ENCODE peak calls at places on chromosomes 11 and 22, in four cellular contexts. X is cardiac muscle cell, O is gastrocnemius medialis, Y is aorta. Z is an unnamed sample.

GRCh38 chr22:32341122-32341740 is 16.4 kb upstream of the RFPL3 start:
- DNase-seq in X (no peak), O (no peak), Y (no peak), Z (peak; percentile 10)

GRCh38 chr11:43952401-43953342 is 10.2 kb downstream of the C11orf96 start:
- DNase-seq in X (no peak), O (no peak), Y (no peak), Z (no peak)

GRCh38 chr11:78961938-78962701 is 387.5 kb upstream of the NARS2 start:
- DNase-seq in X (peak; percentile 67), O (no peak), Y (peak; percentile 56), Z (peak; percentile 18)

GRCh38 chr11:47552086-47552580 is 799 bp downstream of the CELF1 start:
- DNase-seq in X (peak; percentile 66), O (peak; percentile 44), Y (no peak), Z (no peak)

GRCh38 chr11:130738618-130739017 is 177.7 kb downstream of the SNX19 start:
- DNase-seq in X (peak; percentile 25), O (no peak), Y (no peak), Z (no peak)

GRCh38 chr11:130583866-130584265 is 135.4 kb downstream of the ADAMTS15 start:
- DNase-seq in X (no peak), O (no peak), Y (no peak), Z (no peak)

GRCh38 chr22:27987557-27987956 is 68.5 kb upstream of the PITPNB start:
- DNase-seq in X (peak; percentile 84), O (no peak), Y (no peak), Z (peak; percentile 56)

GRCh38 chr11:107482234-107482633 is 24.6 kb upstream of the CWF19L2 start:
- DNase-seq in X (no peak), O (no peak), Y (no peak), Z (no peak)

GRCh38 chr11:67303989-67304411 is 670 bp downstream of the SSH3 start:
- DNase-seq in X (peak; percentile 21), O (peak; percentile 13), Y (no peak), Z (no peak)

GRCh38 chr11:30741039-30741550 is 154.9 kb upstream of the MPPED2 start:
- DNase-seq in X (no peak), O (peak; percentile 34), Y (no peak), Z (peak; percentile 35)

GRCh38 chr22:39240841-39241631 is 3.7 kb downstream of the PDGFB start:
- DNase-seq in X (no peak), O (peak; percentile 80), Y (peak; percentile 83), Z (no peak)

GRCh38 chr11:16410479-16410878 is 54.1 kb upstream of the SOX6 start:
- DNase-seq in X (no peak), O (peak; percentile 13), Y (no peak), Z (peak; percentile 57)

GRCh38 chr11:27227744-27228143 is 135.3 kb downstream of the CCDC34 start:
- DNase-seq in X (no peak), O (no peak), Y (no peak), Z (no peak)

GRCh38 chr11:42407379-42407778 is 904.4 kb upstream of the API5 start:
- DNase-seq in X (peak; percentile 40), O (no peak), Y (no peak), Z (no peak)

GRCh38 chr22:43883012-43883661 is 8.7 kb downstream of the PNPLA5 start:
- DNase-seq in X (peak; percentile 66), O (peak; percentile 3), Y (peak; percentile 49), Z (peak; percentile 26)

GRCh38 chr11:17952487-17952886 is 60.4 kb downstream of the SERGEF start:
- DNase-seq in X (no peak), O (no peak), Y (no peak), Z (no peak)

GRCh38 chr11:122721964-122722266 is 66.4 kb downstream of the UBASH3B start:
- DNase-seq in X (peak; percentile 69), O (no peak), Y (no peak), Z (no peak)

GRCh38 chr11:20155683-20156279 is 4.5 kb downstream of the DBX1 start:
- DNase-seq in X (no peak), O (no peak), Y (no peak), Z (no peak)

GRCh38 chr22:21622624-21623401 is 7.0 kb downstream of the YDJC start:
- DNase-seq in X (no peak), O (no peak), Y (no peak), Z (no peak)

GRCh38 chr11:127931811-127932210 is 655.5 kb downstream of the ETS1 start:
- DNase-seq in X (no peak), O (no peak), Y (no peak), Z (no peak)

GRCh38 chr11:104191124-104191523 is 27.2 kb upstream of the PDGFD start:
- DNase-seq in X (peak; percentile 35), O (no peak), Y (no peak), Z (no peak)

GRCh38 chr11:86955674-86956522 is 703 bp upstream of the FZD4 start:
- DNase-seq in X (peak; percentile 89), O (peak; percentile 90), Y (peak; percentile 87), Z (no peak)

GRCh38 chr11:12526789-12527188 is 147.4 kb upstream of the TEAD1 start:
- DNase-seq in X (peak; percentile 76), O (no peak), Y (no peak), Z (no peak)

GRCh38 chr11:28488336-28488735 is 380.1 kb downstream of the METTL15 start:
- DNase-seq in X (no peak), O (no peak), Y (no peak), Z (no peak)

GRCh38 chr11:120667281-120667680 is 155.7 kb downstream of the GRIK4 start:
- DNase-seq in X (peak; percentile 52), O (no peak), Y (no peak), Z (no peak)

GRCh38 chr11:8608646-8609045 is 14.6 kb upstream of the STK33 start:
- DNase-seq in X (peak; percentile 21), O (no peak), Y (no peak), Z (no peak)

GRCh38 chr22:30290318-30290678 is 993 bp upstream of the CASTOR1 start:
- DNase-seq in X (no peak), O (no peak), Y (no peak), Z (no peak)
- H3K4me3 ChIP-seq in X (no peak overlapping the region), O (peak overlapping the region; percentile 94), Y (no peak overlapping the region), Z (no peak overlapping the region)

DNA sequence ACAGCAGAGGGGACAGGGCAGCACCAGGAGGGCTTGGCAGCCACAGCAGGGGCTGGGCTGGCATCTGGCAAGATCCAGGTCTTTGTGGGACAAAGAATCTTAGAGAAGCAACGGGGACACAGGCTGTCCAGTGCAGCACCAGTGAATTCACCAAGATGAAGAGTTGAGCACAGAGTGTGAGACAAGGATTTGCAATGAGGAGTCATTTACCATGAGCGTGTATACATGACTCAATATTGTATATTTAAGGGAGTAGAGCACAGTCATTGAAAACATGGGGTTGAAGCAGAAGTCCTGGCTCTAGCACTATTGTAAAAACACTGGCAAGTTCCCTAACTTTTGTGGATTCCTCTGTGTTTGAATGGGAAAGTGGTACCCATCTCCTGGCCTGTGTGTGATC is 3.5 kb downstream of the APOL1 start:
- DNase-seq in X (no peak), O (no peak), Y (no peak), Z (no peak)
- H3K4me3 ChIP-seq in X (no peak overlapping the region), O (no peak overlapping the region), Y (no peak overlapping the region), Z (no peak overlapping the region)

GRCh38 chr11:46362146-46363030 is 15.1 kb downstream of the DGKZ start:
- DNase-seq in X (no peak), O (no peak), Y (no peak), Z (no peak)

GRCh38 chr11:46360878-46361277 is 13.6 kb downstream of the DGKZ start:
- DNase-seq in X (no peak), O (no peak), Y (no peak), Z (no peak)

GRCh38 chr11:46363031-46363407 is 15.8 kb downstream of the DGKZ start:
- DNase-seq in X (peak; percentile 78), O (peak; percentile 81), Y (peak; percentile 88), Z (peak; percentile 55)

GRCh38 chr11:46359936-46360335 is 12.7 kb downstream of the DGKZ start:
- DNase-seq in X (no peak), O (no peak), Y (no peak), Z (no peak)

GRCh38 chr11:46361283-46362145 is 14.3 kb downstream of the DGKZ start:
- DNase-seq in X (peak; percentile 63), O (peak; percentile 94), Y (peak; percentile 84), Z (no peak)
- H3K4me3 ChIP-seq in X (no peak overlapping the region), O (peak overlapping the region; percentile 75), Y (no peak overlapping the region), Z (no peak overlapping the region)

GRCh38 chr22:46567471-46567870 is 30.1 kb upstream of the CELSR1 start:
- DNase-seq in X (no peak), O (no peak), Y (no peak), Z (no peak)

GRCh38 chr22:46560696-46561295 is 23.4 kb upstream of the CELSR1 start:
- DNase-seq in X (no peak), O (no peak), Y (peak; percentile 48), Z (no peak)

GRCh38 chr22:46563381-46564083 is 26.1 kb upstream of the CELSR1 start:
- DNase-seq in X (peak; percentile 72), O (peak; percentile 73), Y (peak; percentile 85), Z (no peak)

GRCh38 chr22:46561435-46561905 is 24.1 kb upstream of the CELSR1 start:
- DNase-seq in X (no peak), O (no peak), Y (peak; percentile 44), Z (no peak)

DNA sequence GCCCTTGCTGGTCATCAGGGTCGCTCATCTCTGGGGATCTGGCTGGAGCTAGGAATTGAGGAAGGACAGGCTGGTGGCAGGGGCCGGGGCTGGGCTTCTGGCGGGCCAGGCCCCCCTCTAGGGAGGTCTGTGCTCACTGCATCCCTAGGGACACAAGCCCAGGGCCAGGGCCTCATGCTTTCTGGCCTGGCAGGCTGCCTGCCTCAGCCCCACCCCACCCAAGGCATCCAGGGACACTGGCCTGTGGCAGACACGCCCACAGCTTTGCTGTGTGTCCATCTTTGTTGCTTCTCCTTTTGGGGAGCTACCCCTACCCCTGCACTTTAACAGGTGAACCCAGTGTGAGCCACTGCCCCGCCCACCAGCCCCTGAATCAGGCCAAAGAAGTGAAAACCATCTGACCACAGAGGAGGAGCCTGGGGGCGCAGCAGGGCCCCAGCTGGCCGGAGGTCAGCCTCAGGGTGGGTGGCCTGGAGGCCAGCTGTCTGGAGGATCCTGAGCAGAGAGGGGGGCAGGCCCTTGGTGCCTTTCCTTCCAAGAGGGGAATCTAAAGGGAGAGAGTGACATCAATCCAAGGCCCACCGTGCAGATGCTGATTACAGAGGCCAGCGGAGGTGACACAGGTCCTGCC is 26.8 kb upstream of the CELSR1 start:
- DNase-seq in X (no peak), O (no peak), Y (no peak), Z (no peak)
- H3K4me3 ChIP-seq in X (no peak overlapping the region), O (no peak overlapping the region), Y (no peak overlapping the region), Z (no peak overlapping the region)

GRCh38 chr11:60281482-60281881 is 1.0 kb downstream of the MS4A4A start:
- DNase-seq in X (no peak), O (no peak), Y (no peak), Z (no peak)
- H3K4me3 ChIP-seq in X (no peak overlapping the region), O (no peak overlapping the region), Y (no peak overlapping the region), Z (no peak overlapping the region)

DNA sequence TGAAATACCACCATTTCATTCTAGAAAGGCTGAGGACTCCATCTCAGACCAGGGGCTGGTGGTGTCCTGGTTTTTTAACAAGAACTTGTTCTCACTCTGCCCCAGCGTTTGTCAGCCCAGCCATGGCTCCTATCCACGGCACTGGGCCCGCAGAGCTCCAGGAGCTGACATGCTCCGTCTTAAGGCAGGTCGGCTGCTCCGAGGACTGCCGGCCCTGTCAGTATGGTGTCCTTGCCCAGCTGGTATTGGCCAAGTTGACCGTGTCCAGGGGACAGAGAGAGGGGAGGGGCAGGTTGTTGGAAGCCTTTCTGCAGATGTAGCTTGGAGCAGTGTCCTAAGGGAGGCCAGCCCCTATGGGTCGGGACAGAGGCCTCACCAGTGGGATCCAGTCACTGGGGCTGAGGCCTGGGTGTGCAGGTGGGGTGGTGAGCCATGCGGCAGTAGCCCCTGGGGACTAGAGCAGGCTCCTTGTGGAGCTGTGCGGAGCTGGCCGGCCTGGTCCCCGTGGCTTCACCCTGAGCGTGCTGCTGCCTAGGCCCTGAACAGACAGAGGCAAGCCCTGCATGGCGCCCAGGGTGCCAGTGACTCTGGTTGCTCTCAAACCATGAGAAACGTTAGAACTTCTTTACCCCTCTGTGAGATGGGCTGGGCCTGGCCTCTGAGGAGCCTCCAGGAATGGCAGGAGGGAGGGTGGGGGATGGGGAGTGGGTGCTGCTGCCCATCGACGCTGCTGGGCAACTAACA is 39.9 kb upstream of the KCNQ1OT1 start:
- DNase-seq in X (no peak), O (no peak), Y (no peak), Z (no peak)
- H3K4me3 ChIP-seq in X (no peak overlapping the region), O (no peak overlapping the region), Y (no peak overlapping the region), Z (no peak overlapping the region)

Z was measured in kidney epithelial cell.